ENCODE peak calls at places on chromosomes 12 and 14, in six cellular contexts. One of them, this sample, is unnamed.

GRCh38 chr14:75811862-75812505 is 150.9 kb downstream of the TTLL5 start:
- DNase-seq in cardiac muscle cell: no peak
- DNase-seq in OCI-LY7: no peak
- DNase-seq in cardiac fibroblast: no peak
- DNase-seq in GM10248: no peak
- DNase-seq in esophagus squamous epithelium: no peak
- DNase-seq in this sample: no peak

GRCh38 chr12:121296618-121297476 is at the start of gene CAMKK2:
- DNase-seq in cardiac fibroblast: peak
- DNase-seq in esophagus squamous epithelium: no peak
- DNase-seq in GM10248: peak
- DNase-seq in OCI-LY7: peak
- DNase-seq in cardiac muscle cell: peak
- DNase-seq in this sample: peak

GRCh38 chr12:108638141-108638823 is 4.6 kb upstream of the SELPLG start:
- DNase-seq in cardiac fibroblast: no peak
- DNase-seq in OCI-LY7: peak
- DNase-seq in GM10248: no peak
- DNase-seq in esophagus squamous epithelium: no peak
- DNase-seq in cardiac muscle cell: no peak
- DNase-seq in this sample: no peak

GRCh38 chr12:112005419-112006395 is 7.3 kb downstream of the TMEM116 start:
- DNase-seq in esophagus squamous epithelium: no peak
- DNase-seq in cardiac muscle cell: peak
- DNase-seq in OCI-LY7: no peak
- DNase-seq in GM10248: no peak
- DNase-seq in cardiac fibroblast: no peak
- DNase-seq in this sample: no peak

GRCh38 chr12:106205208-106206069 is 42.4 kb downstream of the CKAP4 start:
- DNase-seq in esophagus squamous epithelium: no peak
- DNase-seq in GM10248: no peak
- DNase-seq in OCI-LY7: no peak
- DNase-seq in cardiac muscle cell: no peak
- DNase-seq in cardiac fibroblast: no peak
- DNase-seq in this sample: no peak

GRCh38 chr14:104280902-104281767 is 142.7 kb downstream of the KIF26A start:
- DNase-seq in esophagus squamous epithelium: no peak
- DNase-seq in OCI-LY7: no peak
- DNase-seq in GM10248: no peak
- DNase-seq in cardiac muscle cell: no peak
- DNase-seq in cardiac fibroblast: no peak
- DNase-seq in this sample: no peak

GRCh38 chr12:42790761-42791151 is 201.2 kb upstream of the PRICKLE1 start:
- DNase-seq in cardiac muscle cell: peak
- DNase-seq in cardiac fibroblast: peak
- DNase-seq in esophagus squamous epithelium: no peak
- DNase-seq in GM10248: no peak
- DNase-seq in OCI-LY7: no peak
- DNase-seq in this sample: no peak

GRCh38 chr12:68871899-68872298 is 61.1 kb downstream of the CPM start:
- DNase-seq in cardiac muscle cell: no peak
- DNase-seq in cardiac fibroblast: peak
- DNase-seq in OCI-LY7: peak
- DNase-seq in GM10248: peak
- DNase-seq in esophagus squamous epithelium: no peak
- DNase-seq in this sample: no peak

GRCh38 chr12:118371354-118372282 is 1.1 kb downstream of the TAOK3 start:
- DNase-seq in esophagus squamous epithelium: no peak
- DNase-seq in cardiac muscle cell: peak
- DNase-seq in cardiac fibroblast: no peak
- DNase-seq in OCI-LY7: no peak
- DNase-seq in GM10248: peak
- DNase-seq in this sample: no peak

GRCh38 chr14:28077005-28077404 is 689.6 kb upstream of the FOXG1 start:
- DNase-seq in GM10248: no peak
- DNase-seq in OCI-LY7: no peak
- DNase-seq in cardiac fibroblast: no peak
- DNase-seq in esophagus squamous epithelium: no peak
- DNase-seq in cardiac muscle cell: no peak
- DNase-seq in this sample: no peak

GRCh38 chr12:99746538-99746937 is 99.0 kb downstream of the GARIN6 start:
- DNase-seq in OCI-LY7: peak
- DNase-seq in cardiac fibroblast: no peak
- DNase-seq in cardiac muscle cell: peak
- DNase-seq in esophagus squamous epithelium: no peak
- DNase-seq in GM10248: no peak
- DNase-seq in this sample: no peak

GRCh38 chr12:56571131-56571530 is 49.5 kb downstream of the RBMS2 start:
- DNase-seq in GM10248: no peak
- DNase-seq in cardiac fibroblast: peak
- DNase-seq in OCI-LY7: no peak
- DNase-seq in cardiac muscle cell: peak
- DNase-seq in esophagus squamous epithelium: no peak
- DNase-seq in this sample: no peak

GRCh38 chr12:29739279-29739991 is 44.3 kb downstream of the TMTC1 start:
- DNase-seq in GM10248: no peak
- DNase-seq in cardiac fibroblast: no peak
- DNase-seq in esophagus squamous epithelium: no peak
- DNase-seq in cardiac muscle cell: no peak
- DNase-seq in OCI-LY7: no peak
- DNase-seq in this sample: peak

GRCh38 chr12:89461649-89462612 is 62.7 kb downstream of the GALNT4 start:
- DNase-seq in GM10248: peak
- DNase-seq in esophagus squamous epithelium: no peak
- DNase-seq in cardiac fibroblast: peak
- DNase-seq in cardiac muscle cell: peak
- DNase-seq in OCI-LY7: peak
- DNase-seq in this sample: peak

GRCh38 chr12:82862069-82862841 is 175.5 kb downstream of the TMTC2 start:
- DNase-seq in GM10248: no peak
- DNase-seq in OCI-LY7: no peak
- DNase-seq in cardiac muscle cell: no peak
- DNase-seq in esophagus squamous epithelium: no peak
- DNase-seq in cardiac fibroblast: peak
- DNase-seq in this sample: no peak

GRCh38 chr12:6953417-6954315 is 2.5 kb downstream of the PTPN6 start:
- DNase-seq in cardiac muscle cell: no peak
- DNase-seq in GM10248: peak
- DNase-seq in cardiac fibroblast: peak
- DNase-seq in esophagus squamous epithelium: no peak
- DNase-seq in OCI-LY7: peak
- DNase-seq in this sample: no peak

GRCh38 chr14:105889666-105890473 is 363.5 kb downstream of the TMEM121 start:
- DNase-seq in cardiac muscle cell: no peak
- DNase-seq in OCI-LY7: no peak
- DNase-seq in cardiac fibroblast: no peak
- DNase-seq in esophagus squamous epithelium: no peak
- DNase-seq in GM10248: peak
- DNase-seq in this sample: no peak

GRCh38 chr12:22684526-22685118 is 59.7 kb downstream of the ETNK1 start:
- DNase-seq in GM10248: no peak
- DNase-seq in cardiac fibroblast: peak
- DNase-seq in OCI-LY7: peak
- DNase-seq in cardiac muscle cell: peak
- DNase-seq in esophagus squamous epithelium: no peak
- DNase-seq in this sample: peak

GRCh38 chr12:89161553-89161952 is 190.7 kb downstream of the DUSP6 start:
- DNase-seq in esophagus squamous epithelium: no peak
- DNase-seq in OCI-LY7: no peak
- DNase-seq in cardiac muscle cell: no peak
- DNase-seq in cardiac fibroblast: no peak
- DNase-seq in GM10248: no peak
- DNase-seq in this sample: no peak

GRCh38 chr14:75301666-75302325 is 23.2 kb downstream of the FOS start:
- DNase-seq in GM10248: no peak
- DNase-seq in esophagus squamous epithelium: no peak
- DNase-seq in OCI-LY7: no peak
- DNase-seq in cardiac fibroblast: peak
- DNase-seq in cardiac muscle cell: no peak
- DNase-seq in this sample: no peak

GRCh38 chr12:38664661-38665269 is 240.6 kb downstream of the CPNE8 start:
- DNase-seq in cardiac muscle cell: peak
- DNase-seq in esophagus squamous epithelium: no peak
- DNase-seq in OCI-LY7: peak
- DNase-seq in GM10248: peak
- DNase-seq in cardiac fibroblast: peak
- DNase-seq in this sample: no peak
- TF ChIP-seq CTCF in cardiac muscle cell: peak
- TF ChIP-seq CTCF in esophagus squamous epithelium: peak
- TF ChIP-seq CTCF in OCI-LY7: peak
- TF ChIP-seq CTCF in GM10248: peak
- TF ChIP-seq CTCF in cardiac fibroblast: peak
- TF ChIP-seq CTCF in this sample: peak

GRCh38 chr12:103495783-103496456 is at the start of gene C12orf42:
- DNase-seq in GM10248: peak
- DNase-seq in cardiac fibroblast: peak
- DNase-seq in esophagus squamous epithelium: no peak
- DNase-seq in cardiac muscle cell: peak
- DNase-seq in OCI-LY7: no peak
- DNase-seq in this sample: no peak
- TF ChIP-seq CTCF in GM10248: peak
- TF ChIP-seq CTCF in cardiac fibroblast: peak
- TF ChIP-seq CTCF in esophagus squamous epithelium: peak
- TF ChIP-seq CTCF in cardiac muscle cell: peak
- TF ChIP-seq CTCF in OCI-LY7: peak
- TF ChIP-seq CTCF in this sample: peak

DNA sequence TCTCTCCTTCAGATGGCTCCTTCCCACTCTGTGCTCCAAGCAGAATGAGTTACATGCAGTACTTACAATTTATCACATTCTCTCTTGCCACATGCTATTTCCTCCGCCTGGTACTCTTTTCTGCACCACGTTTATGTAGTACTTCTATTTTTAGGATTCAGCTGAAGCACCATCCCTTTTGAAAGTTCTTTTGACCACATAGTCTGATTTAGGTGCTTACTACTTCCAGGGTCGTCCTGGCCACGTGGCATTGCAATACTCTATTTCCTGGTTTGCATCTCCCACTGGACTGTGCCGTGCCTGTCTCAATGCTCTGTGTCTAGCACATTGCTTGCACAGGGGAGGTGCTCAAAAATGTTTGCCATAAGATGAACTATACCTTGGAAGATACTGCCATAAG is 16.3 kb upstream of the TBC1D30 start:
- DNase-seq in cardiac muscle cell: peak
- DNase-seq in esophagus squamous epithelium: no peak
- DNase-seq in OCI-LY7: peak
- DNase-seq in GM10248: no peak
- DNase-seq in cardiac fibroblast: no peak
- DNase-seq in this sample: no peak
- TF ChIP-seq CTCF in cardiac muscle cell: no peak
- TF ChIP-seq CTCF in esophagus squamous epithelium: no peak
- TF ChIP-seq CTCF in OCI-LY7: no peak
- TF ChIP-seq CTCF in GM10248: no peak
- TF ChIP-seq CTCF in cardiac fibroblast: no peak
- TF ChIP-seq CTCF in this sample: no peak

DNA sequence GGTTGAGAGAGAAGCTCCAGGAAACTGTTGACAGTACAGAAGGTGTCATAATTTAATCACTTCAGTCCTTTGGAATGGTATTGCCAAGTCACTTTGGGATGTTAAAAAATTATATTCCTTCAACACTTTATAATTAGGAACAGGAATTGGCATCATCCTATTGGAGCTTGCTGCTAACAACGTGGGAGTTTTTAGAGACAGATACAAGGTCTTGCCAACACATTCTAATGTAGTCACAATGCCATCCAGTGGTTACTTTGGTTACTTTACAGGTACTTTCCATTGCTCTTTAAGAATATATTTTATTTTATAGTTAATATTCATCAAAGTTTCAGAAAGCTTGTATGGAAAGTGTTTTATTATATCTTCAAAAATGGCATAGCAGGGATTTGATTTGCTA is 310.1 kb downstream of the SYT1 start:
- DNase-seq in GM10248: no peak
- DNase-seq in esophagus squamous epithelium: no peak
- DNase-seq in cardiac muscle cell: peak
- DNase-seq in cardiac fibroblast: peak
- DNase-seq in OCI-LY7: peak
- DNase-seq in this sample: peak
- TF ChIP-seq CTCF in GM10248: no peak
- TF ChIP-seq CTCF in esophagus squamous epithelium: no peak
- TF ChIP-seq CTCF in cardiac muscle cell: peak
- TF ChIP-seq CTCF in cardiac fibroblast: peak
- TF ChIP-seq CTCF in OCI-LY7: peak
- TF ChIP-seq CTCF in this sample: peak

GRCh38 chr12:78562358-78563205 is 302.0 kb upstream of the SYT1 start:
- DNase-seq in esophagus squamous epithelium: no peak
- DNase-seq in cardiac muscle cell: no peak
- DNase-seq in OCI-LY7: peak
- DNase-seq in GM10248: no peak
- DNase-seq in cardiac fibroblast: peak
- DNase-seq in this sample: no peak
- TF ChIP-seq CTCF in esophagus squamous epithelium: no peak
- TF ChIP-seq CTCF in cardiac muscle cell: peak
- TF ChIP-seq CTCF in OCI-LY7: peak
- TF ChIP-seq CTCF in GM10248: peak
- TF ChIP-seq CTCF in cardiac fibroblast: peak
- TF ChIP-seq CTCF in this sample: peak

GRCh38 chr12:51528852-51529545 is 62.0 kb upstream of the SCN8A start:
- DNase-seq in cardiac muscle cell: no peak
- DNase-seq in OCI-LY7: no peak
- DNase-seq in GM10248: no peak
- DNase-seq in cardiac fibroblast: no peak
- DNase-seq in esophagus squamous epithelium: no peak
- DNase-seq in this sample: no peak
- TF ChIP-seq CTCF in cardiac muscle cell: no peak
- TF ChIP-seq CTCF in OCI-LY7: no peak
- TF ChIP-seq CTCF in GM10248: no peak
- TF ChIP-seq CTCF in cardiac fibroblast: no peak
- TF ChIP-seq CTCF in esophagus squamous epithelium: no peak
- TF ChIP-seq CTCF in this sample: no peak

GRCh38 chr12:91205791-91206190 is 23.2 kb upstream of the DCN start:
- DNase-seq in OCI-LY7: no peak
- DNase-seq in GM10248: no peak
- DNase-seq in cardiac fibroblast: no peak
- DNase-seq in cardiac muscle cell: no peak
- DNase-seq in esophagus squamous epithelium: no peak
- DNase-seq in this sample: no peak
- TF ChIP-seq CTCF in OCI-LY7: no peak
- TF ChIP-seq CTCF in GM10248: no peak
- TF ChIP-seq CTCF in cardiac fibroblast: no peak
- TF ChIP-seq CTCF in cardiac muscle cell: no peak
- TF ChIP-seq CTCF in esophagus squamous epithelium: no peak
- TF ChIP-seq CTCF in this sample: no peak

GRCh38 chr14:93115069-93115919 is 431 bp downstream of the ITPK1 start:
- DNase-seq in GM10248: peak
- DNase-seq in cardiac muscle cell: peak
- DNase-seq in OCI-LY7: peak
- DNase-seq in esophagus squamous epithelium: peak
- DNase-seq in cardiac fibroblast: peak
- DNase-seq in this sample: peak

GRCh38 chr14:93116676-93117200 is 1.0 kb upstream of the ITPK1 start:
- DNase-seq in GM10248: no peak
- DNase-seq in cardiac muscle cell: no peak
- DNase-seq in OCI-LY7: no peak
- DNase-seq in esophagus squamous epithelium: no peak
- DNase-seq in cardiac fibroblast: no peak
- DNase-seq in this sample: no peak

GRCh38 chr14:93114068-93114710 is 1.5 kb downstream of the ITPK1 start:
- DNase-seq in cardiac muscle cell: no peak
- DNase-seq in cardiac fibroblast: no peak
- DNase-seq in GM10248: no peak
- DNase-seq in esophagus squamous epithelium: no peak
- DNase-seq in OCI-LY7: peak
- DNase-seq in this sample: no peak

GRCh38 chr14:93114713-93115068 is 1.0 kb downstream of the ITPK1 start:
- DNase-seq in GM10248: no peak
- DNase-seq in esophagus squamous epithelium: no peak
- DNase-seq in cardiac muscle cell: peak
- DNase-seq in cardiac fibroblast: no peak
- DNase-seq in OCI-LY7: peak
- DNase-seq in this sample: no peak

GRCh38 chr14:93115920-93116675 is at the start of gene ITPK1:
- DNase-seq in GM10248: peak
- DNase-seq in OCI-LY7: peak
- DNase-seq in cardiac muscle cell: peak
- DNase-seq in esophagus squamous epithelium: no peak
- DNase-seq in cardiac fibroblast: peak
- DNase-seq in this sample: no peak
- TF ChIP-seq CTCF in GM10248: peak
- TF ChIP-seq CTCF in OCI-LY7: peak
- TF ChIP-seq CTCF in cardiac muscle cell: peak
- TF ChIP-seq CTCF in esophagus squamous epithelium: peak
- TF ChIP-seq CTCF in cardiac fibroblast: no peak
- TF ChIP-seq CTCF in this sample: no peak